ENCODE peak calls at places on chromosomes 3 and 15, in six cellular contexts. One of them, this sample, is unnamed.

GRCh38 chr3:139689122-139689521 is 11.3 kb upstream of the NMNAT3 start:
- DNase-seq in heart left ventricle: no peak
- DNase-seq in WTC11: no peak
- DNase-seq in IMR-90: no peak
- DNase-seq in astrocyte of the spinal cord: no peak
- DNase-seq in DND-41: no peak
- DNase-seq in this sample: no peak

GRCh38 chr3:45992820-45993219 is 2.8 kb downstream of the FYCO1 start:
- DNase-seq in DND-41: peak
- DNase-seq in heart left ventricle: no peak
- DNase-seq in WTC11: no peak
- DNase-seq in IMR-90: peak
- DNase-seq in astrocyte of the spinal cord: peak
- DNase-seq in this sample: peak

GRCh38 chr3:4461459-4462090 is 5.5 kb downstream of the SUMF1 start:
- DNase-seq in astrocyte of the spinal cord: no peak
- DNase-seq in DND-41: no peak
- DNase-seq in IMR-90: no peak
- DNase-seq in WTC11: no peak
- DNase-seq in heart left ventricle: no peak
- DNase-seq in this sample: no peak

GRCh38 chr3:105823149-105823866 is 45.5 kb downstream of the CBLB start:
- DNase-seq in astrocyte of the spinal cord: peak
- DNase-seq in heart left ventricle: no peak
- DNase-seq in DND-41: no peak
- DNase-seq in IMR-90: peak
- DNase-seq in WTC11: no peak
- DNase-seq in this sample: peak

GRCh38 chr3:31968927-31969418 is 12.1 kb downstream of the OSBPL10 start:
- DNase-seq in DND-41: no peak
- DNase-seq in heart left ventricle: no peak
- DNase-seq in IMR-90: peak
- DNase-seq in astrocyte of the spinal cord: peak
- DNase-seq in WTC11: no peak
- DNase-seq in this sample: peak

GRCh38 chr15:48603123-48603500 is 42.4 kb downstream of the FBN1 start:
- DNase-seq in heart left ventricle: no peak
- DNase-seq in astrocyte of the spinal cord: peak
- DNase-seq in IMR-90: no peak
- DNase-seq in DND-41: no peak
- DNase-seq in WTC11: no peak
- DNase-seq in this sample: no peak

GRCh38 chr3:10338591-10339369 is 17.9 kb upstream of the SEC13 start:
- DNase-seq in IMR-90: no peak
- DNase-seq in heart left ventricle: peak
- DNase-seq in WTC11: no peak
- DNase-seq in astrocyte of the spinal cord: no peak
- DNase-seq in DND-41: no peak
- DNase-seq in this sample: no peak

GRCh38 chr3:179196098-179196497 is 47.9 kb downstream of the PIK3CA start:
- DNase-seq in IMR-90: peak
- DNase-seq in DND-41: peak
- DNase-seq in astrocyte of the spinal cord: peak
- DNase-seq in WTC11: no peak
- DNase-seq in heart left ventricle: no peak
- DNase-seq in this sample: peak

GRCh38 chr3:24299801-24300626 is 194.6 kb downstream of the THRB start:
- DNase-seq in IMR-90: peak
- DNase-seq in DND-41: no peak
- DNase-seq in astrocyte of the spinal cord: peak
- DNase-seq in WTC11: no peak
- DNase-seq in heart left ventricle: no peak
- DNase-seq in this sample: peak

GRCh38 chr15:91940466-91941381 is 87.2 kb downstream of the SLCO3A1 start:
- DNase-seq in DND-41: no peak
- DNase-seq in WTC11: no peak
- DNase-seq in astrocyte of the spinal cord: no peak
- DNase-seq in heart left ventricle: no peak
- DNase-seq in IMR-90: no peak
- DNase-seq in this sample: no peak

GRCh38 chr3:72088486-72089025 is 303.6 kb upstream of the PROK2 start:
- DNase-seq in heart left ventricle: no peak
- DNase-seq in IMR-90: no peak
- DNase-seq in astrocyte of the spinal cord: no peak
- DNase-seq in DND-41: no peak
- DNase-seq in WTC11: no peak
- DNase-seq in this sample: no peak

GRCh38 chr3:59388555-59389280 is 338.9 kb upstream of the CFAP20DC start:
- DNase-seq in WTC11: no peak
- DNase-seq in heart left ventricle: no peak
- DNase-seq in DND-41: no peak
- DNase-seq in astrocyte of the spinal cord: no peak
- DNase-seq in IMR-90: no peak
- DNase-seq in this sample: no peak

GRCh38 chr3:161700998-161701397 is 204.4 kb downstream of the OTOL1 start:
- DNase-seq in DND-41: no peak
- DNase-seq in astrocyte of the spinal cord: no peak
- DNase-seq in WTC11: peak
- DNase-seq in IMR-90: no peak
- DNase-seq in heart left ventricle: no peak
- DNase-seq in this sample: no peak

GRCh38 chr3:52213901-52214300 is 11.5 kb downstream of the TLR9 start:
- DNase-seq in IMR-90: no peak
- DNase-seq in DND-41: no peak
- DNase-seq in astrocyte of the spinal cord: no peak
- DNase-seq in heart left ventricle: no peak
- DNase-seq in WTC11: no peak
- DNase-seq in this sample: peak

GRCh38 chr15:64247906-64248541 is 85.2 kb upstream of the PPIB start:
- DNase-seq in IMR-90: peak
- DNase-seq in WTC11: no peak
- DNase-seq in heart left ventricle: no peak
- DNase-seq in DND-41: no peak
- DNase-seq in astrocyte of the spinal cord: peak
- DNase-seq in this sample: peak

GRCh38 chr15:53110999-53111398 is 320.9 kb upstream of the ONECUT1 start:
- DNase-seq in heart left ventricle: no peak
- DNase-seq in DND-41: no peak
- DNase-seq in astrocyte of the spinal cord: no peak
- DNase-seq in WTC11: no peak
- DNase-seq in IMR-90: no peak
- DNase-seq in this sample: no peak

GRCh38 chr15:42220216-42220615 is 12.1 kb upstream of the VPS39 start:
- DNase-seq in IMR-90: no peak
- DNase-seq in WTC11: no peak
- DNase-seq in astrocyte of the spinal cord: no peak
- DNase-seq in heart left ventricle: no peak
- DNase-seq in DND-41: no peak
- DNase-seq in this sample: no peak

GRCh38 chr3:36380171-36381031 is at the start of gene STAC:
- DNase-seq in heart left ventricle: peak
- DNase-seq in WTC11: peak
- DNase-seq in DND-41: no peak
- DNase-seq in IMR-90: no peak
- DNase-seq in astrocyte of the spinal cord: peak
- DNase-seq in this sample: peak

GRCh38 chr3:133136114-133137041 is 98.2 kb downstream of the TMEM108 start:
- DNase-seq in IMR-90: no peak
- DNase-seq in heart left ventricle: no peak
- DNase-seq in astrocyte of the spinal cord: peak
- DNase-seq in WTC11: no peak
- DNase-seq in DND-41: no peak
- DNase-seq in this sample: no peak

GRCh38 chr3:190375250-190375649 is 12.7 kb upstream of the CLDN16 start:
- DNase-seq in IMR-90: no peak
- DNase-seq in WTC11: no peak
- DNase-seq in DND-41: no peak
- DNase-seq in astrocyte of the spinal cord: no peak
- DNase-seq in heart left ventricle: no peak
- DNase-seq in this sample: no peak

GRCh38 chr3:10757021-10757820 is 58.8 kb upstream of the SLC6A11 start:
- DNase-seq in astrocyte of the spinal cord: peak
- DNase-seq in WTC11: no peak
- DNase-seq in IMR-90: peak
- DNase-seq in heart left ventricle: no peak
- DNase-seq in DND-41: no peak
- DNase-seq in this sample: peak

GRCh38 chr15:77506311-77507150 is 85.8 kb downstream of the HMG20A start:
- DNase-seq in heart left ventricle: peak
- DNase-seq in DND-41: no peak
- DNase-seq in astrocyte of the spinal cord: peak
- DNase-seq in IMR-90: no peak
- DNase-seq in WTC11: no peak
- DNase-seq in this sample: no peak

GRCh38 chr3:172625404-172625803 is 85.5 kb downstream of the NCEH1 start:
- DNase-seq in heart left ventricle: no peak
- DNase-seq in DND-41: no peak
- DNase-seq in WTC11: no peak
- DNase-seq in IMR-90: peak
- DNase-seq in astrocyte of the spinal cord: no peak
- DNase-seq in this sample: peak

GRCh38 chr3:56916697-56917336 is 115.1 kb upstream of the ARHGEF3 start:
- DNase-seq in IMR-90: no peak
- DNase-seq in WTC11: no peak
- DNase-seq in astrocyte of the spinal cord: no peak
- DNase-seq in heart left ventricle: no peak
- DNase-seq in DND-41: no peak
- DNase-seq in this sample: no peak

GRCh38 chr3:137410028-137410427 is 354.1 kb upstream of the SOX14 start:
- DNase-seq in WTC11: no peak
- DNase-seq in DND-41: no peak
- DNase-seq in astrocyte of the spinal cord: no peak
- DNase-seq in heart left ventricle: no peak
- DNase-seq in IMR-90: no peak
- DNase-seq in this sample: no peak

GRCh38 chr3:137409584-137409983 is 354.5 kb upstream of the SOX14 start:
- DNase-seq in WTC11: no peak
- DNase-seq in IMR-90: no peak
- DNase-seq in heart left ventricle: no peak
- DNase-seq in DND-41: no peak
- DNase-seq in astrocyte of the spinal cord: no peak
- DNase-seq in this sample: no peak
- TF ChIP-seq CTCF in WTC11: no peak
- TF ChIP-seq CTCF in IMR-90: no peak
- TF ChIP-seq CTCF in heart left ventricle: no peak
- TF ChIP-seq CTCF in DND-41: no peak
- TF ChIP-seq CTCF in astrocyte of the spinal cord: no peak
- TF ChIP-seq CTCF in this sample: no peak

GRCh38 chr3:42118762-42119361 is 27.7 kb downstream of the TRAK1 start:
- DNase-seq in WTC11: peak
- DNase-seq in heart left ventricle: no peak
- DNase-seq in IMR-90: peak
- DNase-seq in astrocyte of the spinal cord: peak
- DNase-seq in DND-41: peak
- DNase-seq in this sample: no peak
- TF ChIP-seq CTCF in WTC11: peak
- TF ChIP-seq CTCF in heart left ventricle: peak
- TF ChIP-seq CTCF in IMR-90: peak
- TF ChIP-seq CTCF in astrocyte of the spinal cord: peak
- TF ChIP-seq CTCF in DND-41: peak
- TF ChIP-seq CTCF in this sample: peak

DNA sequence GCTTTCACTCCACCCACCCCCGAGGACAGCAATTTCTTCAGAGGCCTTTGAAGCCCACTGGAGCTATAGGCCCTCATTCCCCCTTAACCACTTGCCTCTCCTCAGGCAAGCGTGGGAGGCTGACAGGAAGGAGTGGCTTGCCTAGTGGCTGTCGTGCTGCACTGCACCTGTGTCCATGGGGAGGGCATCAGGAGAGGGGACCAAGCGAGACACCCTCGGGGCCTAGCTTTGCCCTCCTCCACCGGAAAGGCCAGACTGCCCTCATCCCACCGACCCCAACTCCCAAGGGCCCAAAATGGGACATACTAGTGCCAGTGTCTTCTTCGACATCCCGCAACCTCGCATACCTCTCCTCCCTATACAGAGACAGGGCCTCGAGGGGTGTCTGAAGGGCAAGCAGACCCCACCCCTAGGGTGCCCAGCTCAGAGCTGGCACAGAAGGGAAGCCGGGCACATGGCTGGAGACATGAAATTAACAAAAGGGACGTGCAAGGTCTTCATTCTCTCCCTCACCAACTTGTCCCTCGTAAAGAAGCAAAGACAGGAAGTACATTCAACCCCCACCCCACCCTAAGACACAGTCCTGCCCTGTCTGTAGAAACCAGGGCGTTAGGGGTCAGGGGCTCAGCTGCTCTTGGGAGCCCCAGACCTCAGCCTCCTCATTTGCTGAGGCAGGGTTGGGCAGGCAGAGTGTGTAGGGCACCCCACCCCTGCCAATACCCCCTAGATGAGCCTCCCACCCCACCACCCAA is 24.3 kb downstream of the VIPR1 start:
- DNase-seq in IMR-90: no peak
- DNase-seq in DND-41: peak
- DNase-seq in heart left ventricle: no peak
- DNase-seq in astrocyte of the spinal cord: no peak
- DNase-seq in WTC11: peak
- DNase-seq in this sample: no peak
- TF ChIP-seq CTCF in IMR-90: no peak
- TF ChIP-seq CTCF in DND-41: peak
- TF ChIP-seq CTCF in heart left ventricle: no peak
- TF ChIP-seq CTCF in astrocyte of the spinal cord: no peak
- TF ChIP-seq CTCF in WTC11: no peak
- TF ChIP-seq CTCF in this sample: no peak

GRCh38 chr3:14410501-14411165 is 8.2 kb downstream of the SLC6A6 start:
- DNase-seq in heart left ventricle: no peak
- DNase-seq in astrocyte of the spinal cord: peak
- DNase-seq in WTC11: no peak
- DNase-seq in DND-41: no peak
- DNase-seq in IMR-90: peak
- DNase-seq in this sample: peak

GRCh38 chr3:14411166-14411526 is 8.7 kb downstream of the SLC6A6 start:
- DNase-seq in WTC11: no peak
- DNase-seq in DND-41: no peak
- DNase-seq in IMR-90: no peak
- DNase-seq in heart left ventricle: no peak
- DNase-seq in astrocyte of the spinal cord: no peak
- DNase-seq in this sample: no peak

GRCh38 chr3:14413381-14414071 is 11.1 kb downstream of the SLC6A6 start:
- DNase-seq in WTC11: peak
- DNase-seq in IMR-90: peak
- DNase-seq in DND-41: no peak
- DNase-seq in heart left ventricle: no peak
- DNase-seq in astrocyte of the spinal cord: peak
- DNase-seq in this sample: no peak

GRCh38 chr3:14412831-14413380 is 10.5 kb downstream of the SLC6A6 start:
- DNase-seq in WTC11: peak
- DNase-seq in heart left ventricle: no peak
- DNase-seq in DND-41: no peak
- DNase-seq in IMR-90: no peak
- DNase-seq in astrocyte of the spinal cord: peak
- DNase-seq in this sample: no peak

DNA sequence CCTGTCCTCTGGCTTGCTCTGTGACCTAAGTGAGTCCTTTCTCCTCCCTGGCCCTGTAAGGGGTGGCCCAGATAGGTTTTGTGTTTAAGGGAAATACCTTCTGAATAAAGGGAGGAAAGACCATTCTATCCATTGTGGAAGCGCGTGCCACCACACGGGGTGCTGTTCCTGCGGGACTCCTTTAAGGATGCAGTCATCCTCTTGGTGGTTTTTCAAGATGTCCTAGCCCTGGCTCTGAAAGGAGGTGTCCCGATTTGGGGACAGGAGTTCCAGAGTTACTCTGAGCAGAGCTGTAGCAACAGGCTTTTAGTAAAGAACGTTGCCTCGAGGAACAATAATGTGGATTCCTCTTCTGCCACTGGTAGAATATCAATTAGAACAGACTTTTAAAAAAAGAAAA is 9.6 kb downstream of the SLC6A6 start:
- DNase-seq in heart left ventricle: no peak
- DNase-seq in WTC11: peak
- DNase-seq in astrocyte of the spinal cord: no peak
- DNase-seq in DND-41: no peak
- DNase-seq in IMR-90: no peak
- DNase-seq in this sample: no peak
- TF ChIP-seq CTCF in heart left ventricle: no peak
- TF ChIP-seq CTCF in WTC11: no peak
- TF ChIP-seq CTCF in astrocyte of the spinal cord: peak
- TF ChIP-seq CTCF in DND-41: peak
- TF ChIP-seq CTCF in IMR-90: peak
- TF ChIP-seq CTCF in this sample: no peak